ENCODE peak calls at places on chromosomes 12 and 14, in six cellular contexts. C, U, S, R, J and H are unnamed samples.
A peak's percentile ranks its signal among the peaks of the same experiment; 100 is the strongest.

GRCh38 chr12:18103624-18104023 is 13.6 kb upstream of the RERGL start:
- ATAC-seq in U (no peak), C (no peak), S (no peak), J (no peak), R (no peak), H (no peak)

GRCh38 chr12:71159260-71159659 is 1.5 kb upstream of the TSPAN8 start:
- ATAC-seq in J (no peak), S (no peak), U (peak; percentile 16), R (no peak), C (no peak), H (no peak)

GRCh38 chr14:72565200-72565599 is 328.7 kb downstream of the DPF3 start:
- ATAC-seq in C (no peak), S (peak; percentile 97), R (no peak), J (peak; percentile 92), U (no peak), H (peak; percentile 56)

GRCh38 chr12:67669217-67669924 is 20.8 kb downstream of the DYRK2 start:
- ATAC-seq in R (no peak), U (no peak), J (no peak), C (peak; percentile 51), S (peak; percentile 28), H (no peak)

GRCh38 chr14:55271572-55272414 is 572 bp downstream of the FBXO34 start:
- ATAC-seq in C (peak; percentile 65), U (peak; percentile 49), R (peak; percentile 86), S (peak; percentile 64), J (peak; percentile 66), H (peak; percentile 62)

GRCh38 chr12:120102189-120103043 is 14.1 kb downstream of the RAB35 start:
- ATAC-seq in S (no peak), J (peak; percentile 9), R (no peak), U (no peak), C (no peak), H (no peak)

GRCh38 chr14:39113685-39114072 is 444 bp upstream of the GEMIN2 start:
- ATAC-seq in J (no peak), U (peak; percentile 6), S (no peak), C (no peak), R (peak; percentile 19), H (no peak)

GRCh38 chr14:44959538-44959937 is 2.2 kb downstream of the KLHL28 start:
- ATAC-seq in S (no peak), C (no peak), J (no peak), R (no peak), U (no peak), H (no peak)

GRCh38 chr14:32022525-32022924 is 54.6 kb upstream of the ARHGAP5 start:
- ATAC-seq in S (no peak), C (no peak), R (no peak), J (no peak), U (no peak), H (no peak)

GRCh38 chr12:90013409-90013808 is 304.8 kb upstream of the ATP2B1 start:
- ATAC-seq in R (peak; percentile 47), J (no peak), C (no peak), S (no peak), U (peak; percentile 36), H (no peak)

GRCh38 chr14:20797159-20797558 is 5.5 kb downstream of the RNASE1 start:
- ATAC-seq in C (no peak), R (no peak), U (no peak), S (no peak), J (no peak), H (no peak)

GRCh38 chr14:100687386-100687785 is 39.3 kb upstream of the DLK1 start:
- ATAC-seq in C (no peak), R (no peak), S (no peak), J (no peak), U (no peak), H (no peak)

GRCh38 chr12:22491034-22491433 is 53.3 kb downstream of the C2CD5 start:
- ATAC-seq in R (no peak), U (no peak), J (no peak), S (no peak), C (no peak), H (no peak)

GRCh38 chr12:19431407-19432308 is 7.6 kb upstream of the AEBP2 start:
- ATAC-seq in J (no peak), S (no peak), U (no peak), R (no peak), C (no peak), H (no peak)

GRCh38 chr12:40017488-40017887 is 88.4 kb downstream of the SLC2A13 start:
- ATAC-seq in C (no peak), U (no peak), J (peak; percentile 19), R (no peak), S (no peak), H (no peak)
- TF ChIP-seq POLR2A in C (no peak), U (no peak), J (no peak), R (no peak), S (no peak), H (no peak)

GRCh38 chr12:2877047-2877958 is at the start of the genes FOXM1 and RHNO1:
- ATAC-seq in C (peak; percentile 89), S (peak; percentile 96), U (peak; percentile 93), R (peak; percentile 90), J (peak; percentile 95), H (peak; percentile 93)
- TF ChIP-seq POLR2A in C (peak; percentile 51), S (peak; percentile 46), U (peak; percentile 81), R (peak; percentile 70), J (peak; percentile 24), H (peak; percentile 44)

DNA sequence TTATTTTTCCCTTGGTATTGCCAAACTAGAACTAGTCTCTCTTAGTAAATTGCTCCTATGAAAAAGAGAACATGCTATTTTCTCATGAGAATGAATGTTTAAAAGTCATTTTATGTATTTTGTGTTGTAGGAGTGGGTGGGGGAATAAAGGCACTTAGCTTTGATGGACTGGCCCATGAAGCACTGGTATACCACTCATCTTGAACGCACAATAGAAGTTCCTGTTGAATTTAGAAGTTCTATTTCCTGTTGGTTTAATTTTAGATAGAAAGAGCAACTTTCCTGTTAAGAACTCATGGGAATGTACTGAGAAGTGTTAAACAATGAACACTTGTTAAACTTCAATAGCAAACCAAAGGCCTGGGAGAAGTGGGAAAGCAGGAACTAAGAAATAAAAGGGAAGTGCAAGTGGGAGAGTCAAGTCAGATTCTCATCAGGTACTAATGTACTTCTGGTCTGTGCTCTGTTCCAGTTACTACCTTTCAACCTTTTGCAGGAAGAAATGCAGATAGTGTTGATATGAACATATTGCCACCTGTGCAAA is 23.1 kb downstream of the TTC6 start:
- ATAC-seq in S (no peak), R (no peak), U (peak; percentile 26), J (no peak), C (no peak), H (no peak)
- TF ChIP-seq POLR2A in S (no peak), R (no peak), U (no peak), J (no peak), C (no peak), H (no peak)

DNA sequence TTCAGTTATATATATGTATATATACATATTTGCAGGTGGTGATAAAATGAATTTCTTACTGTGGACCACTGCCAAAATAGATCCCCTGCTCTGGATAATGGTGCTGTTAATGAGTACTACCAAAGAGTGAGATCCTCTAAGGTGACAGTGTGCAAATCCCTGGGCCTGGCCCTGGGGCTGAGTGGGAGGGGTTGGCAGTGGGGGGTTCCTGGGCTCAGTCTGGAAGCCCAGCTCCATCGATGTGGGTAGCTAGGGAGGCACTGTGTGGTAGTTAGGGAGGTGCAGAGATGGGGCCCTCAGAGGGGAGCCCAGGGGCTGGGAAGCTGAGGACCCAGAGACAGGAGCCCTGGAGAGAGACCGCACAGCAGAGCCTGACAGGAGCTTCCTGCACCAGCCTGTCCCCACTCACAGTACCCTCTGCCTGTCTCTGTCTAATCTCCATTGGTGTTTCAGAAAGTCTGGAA is 9.1 kb downstream of the KRT8 start:
- ATAC-seq in R (peak; percentile 75), J (no peak), U (peak; percentile 61), S (no peak), C (peak; percentile 27), H (no peak)
- TF ChIP-seq POLR2A in R (peak; percentile 3), J (no peak), U (no peak), S (no peak), C (no peak), H (no peak)

GRCh38 chr12:105083551-105084105 is 630 bp downstream of the ALDH1L2 start:
- ATAC-seq in U (peak; percentile 56), J (peak; percentile 56), S (peak; percentile 61), R (peak; percentile 75), C (peak; percentile 68), H (peak; percentile 76)

GRCh38 chr12:105083041-105083440 is 1.2 kb downstream of the ALDH1L2 start:
- ATAC-seq in S (no peak), C (no peak), R (no peak), U (no peak), J (no peak), H (no peak)

GRCh38 chr12:105085537-105085936 is 1.3 kb upstream of the ALDH1L2 start:
- ATAC-seq in S (no peak), R (no peak), U (no peak), C (no peak), J (no peak), H (no peak)

GRCh38 chr12:105089817-105090216 is 5.6 kb upstream of the ALDH1L2 start:
- ATAC-seq in U (no peak), R (no peak), S (no peak), J (no peak), C (no peak), H (no peak)

DNA sequence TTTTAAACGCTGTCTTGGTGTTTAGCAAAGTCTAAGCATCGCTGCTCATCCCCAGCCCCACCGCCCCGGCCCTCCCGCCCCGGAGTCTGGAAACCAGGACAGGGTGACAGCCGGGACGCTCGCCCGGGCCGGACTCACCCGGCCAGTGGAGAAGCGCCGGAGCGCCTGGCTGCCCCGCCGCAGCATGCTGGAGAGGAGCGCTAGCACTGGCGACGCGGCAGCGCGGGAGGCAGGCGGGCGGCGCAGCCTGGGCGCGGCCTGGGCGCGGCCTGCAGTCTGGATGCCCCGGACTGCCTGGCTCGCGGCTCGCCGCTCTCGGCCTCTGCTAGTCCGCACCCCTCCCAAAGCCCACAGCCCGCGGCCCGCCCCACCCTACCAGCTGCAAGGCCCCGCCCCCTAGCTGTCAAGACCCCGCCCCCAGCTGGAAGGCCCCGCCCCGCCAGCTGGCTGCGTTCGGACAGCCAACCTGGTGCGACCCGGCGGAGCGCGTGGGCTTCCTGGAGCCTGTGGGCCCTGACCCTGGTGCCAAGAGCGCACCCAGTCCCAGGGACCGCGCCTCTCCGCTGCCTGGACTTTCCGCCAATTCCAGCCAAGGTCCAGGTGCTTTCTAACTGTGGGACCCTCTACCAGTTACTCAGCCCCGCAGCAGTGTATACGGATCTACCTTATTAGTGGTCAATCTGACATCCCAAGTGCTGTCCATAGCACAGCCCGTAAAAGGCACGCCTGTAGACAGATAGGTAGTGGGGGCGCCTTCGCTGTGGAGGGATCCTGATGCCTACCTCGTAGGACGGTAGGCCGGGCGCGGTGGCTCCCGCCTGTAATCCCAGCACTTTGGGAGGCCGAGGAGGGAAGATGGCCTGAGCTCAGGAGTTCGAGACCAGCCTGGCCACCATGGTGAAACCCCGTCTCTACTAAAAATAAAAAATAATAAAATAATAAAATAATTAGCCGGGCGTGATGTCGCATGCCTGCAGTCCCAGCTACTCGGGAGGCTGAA is at the start of gene ALDH1L2:
- ATAC-seq in S (peak; percentile 83), R (peak; percentile 95), U (peak; percentile 97), J (peak; percentile 90), C (peak; percentile 90), H (peak; percentile 95)
- TF ChIP-seq POLR2A in S (no peak), R (peak; percentile 47), U (no peak), J (peak; percentile 20), C (no peak), H (peak; percentile 27)